ENCODE peak calls at places on chromosomes 16 and 17, in seven cellular contexts. H is A549, Q is HCT116, P is H1, E is K562, M is HepG2, F is GM12878. K is an unnamed sample.

GRCh38 chr17:82937411-82938371 is 97.9 kb upstream of the ZNF750 start:
- DNase-seq in H (no peak), Q (no peak), M (no peak), P (no peak), F (no peak), E (no peak), K (no peak)

GRCh38 chr16:80804061-80804450 is 342 bp downstream of the CDYL2 start:
- DNase-seq in M (peak; percentile 6), P (peak; percentile 65), E (peak; percentile 11), H (peak; percentile 32), Q (no peak), F (no peak), K (peak; percentile 46)

GRCh38 chr17:35088647-35088910 is 25.1 kb upstream of the RFFL start:
- DNase-seq in M (no peak), E (no peak), Q (peak; percentile 42), H (peak; percentile 64), F (no peak), P (peak; percentile 80), K (no peak)

GRCh38 chr17:68594552-68594951 is 6.6 kb downstream of the FAM20A start:
- DNase-seq in E (no peak), F (no peak), M (no peak), P (no peak), Q (no peak), H (no peak), K (no peak)

GRCh38 chr16:84830765-84831384 is 11.1 kb downstream of the CRISPLD2 start:
- DNase-seq in M (no peak), F (no peak), P (no peak), H (no peak), E (no peak), Q (no peak), K (no peak)

GRCh38 chr16:81029930-81030604 is 5.6 kb upstream of the ATMIN start:
- DNase-seq in M (no peak), H (no peak), F (no peak), Q (no peak), E (no peak), P (no peak), K (no peak)

GRCh38 chr16:80993293-80993691 is 13.4 kb downstream of the CMC2 start:
- DNase-seq in E (no peak), P (no peak), H (peak; percentile 70), Q (no peak), F (no peak), M (peak; percentile 87), K (peak; percentile 90)

GRCh38 chr17:40480501-40481003 is 20.9 kb downstream of the TNS4 start:
- DNase-seq in F (peak; percentile 8), H (peak; percentile 87), P (no peak), M (peak; percentile 68), E (no peak), Q (no peak), K (no peak)

GRCh38 chr17:77489898-77490265 is 349.1 kb downstream of the SEC14L1 start:
- DNase-seq in F (no peak), P (no peak), M (no peak), E (no peak), Q (no peak), H (no peak), K (no peak)

GRCh38 chr16:78244131-78244899 is 144.9 kb downstream of the WWOX start:
- DNase-seq in Q (no peak), P (no peak), M (no peak), F (no peak), H (no peak), E (no peak), K (no peak)

GRCh38 chr17:46003907-46004748 is 5.1 kb downstream of the STH start:
- DNase-seq in Q (no peak), H (no peak), M (peak; percentile 90), F (no peak), E (no peak), P (no peak), K (peak; percentile 5)

GRCh38 chr16:363110-364090 is 6.9 kb downstream of the MRPL28 start:
- DNase-seq in M (no peak), E (no peak), F (no peak), P (no peak), H (no peak), Q (no peak), K (no peak)

GRCh38 chr16:67155305-67156145 is 4.2 kb downstream of the TRADD start:
- DNase-seq in M (peak; percentile 57), Q (no peak), P (peak; percentile 91), F (no peak), E (peak; percentile 83), H (peak; percentile 72), K (peak; percentile 71)

GRCh38 chr17:64196626-64197025 is 66.4 kb downstream of the TEX2 start:
- DNase-seq in E (no peak), F (no peak), M (no peak), Q (no peak), P (no peak), H (no peak), K (peak; percentile 88)

GRCh38 chr17:74604200-74604599 is 12.1 kb upstream of the CD300LD start:
- DNase-seq in E (no peak), Q (no peak), F (no peak), P (no peak), M (no peak), H (no peak), K (no peak)

GRCh38 chr16:4505356-4506153 is 29.4 kb downstream of the HMOX2 start:
- DNase-seq in Q (no peak), M (no peak), F (peak; percentile 70), H (no peak), P (no peak), E (no peak), K (no peak)

GRCh38 chr17:20302191-20302917 is 165.0 kb downstream of the LGALS9B start:
- DNase-seq in F (no peak), P (no peak), Q (no peak), E (no peak), M (no peak), H (no peak), K (peak; percentile 4)

GRCh38 chr17:17628388-17629008 is 37.0 kb upstream of the PEMT start:
- DNase-seq in Q (no peak), E (no peak), H (no peak), P (no peak), M (no peak), F (peak; percentile 15), K (no peak)

DNA sequence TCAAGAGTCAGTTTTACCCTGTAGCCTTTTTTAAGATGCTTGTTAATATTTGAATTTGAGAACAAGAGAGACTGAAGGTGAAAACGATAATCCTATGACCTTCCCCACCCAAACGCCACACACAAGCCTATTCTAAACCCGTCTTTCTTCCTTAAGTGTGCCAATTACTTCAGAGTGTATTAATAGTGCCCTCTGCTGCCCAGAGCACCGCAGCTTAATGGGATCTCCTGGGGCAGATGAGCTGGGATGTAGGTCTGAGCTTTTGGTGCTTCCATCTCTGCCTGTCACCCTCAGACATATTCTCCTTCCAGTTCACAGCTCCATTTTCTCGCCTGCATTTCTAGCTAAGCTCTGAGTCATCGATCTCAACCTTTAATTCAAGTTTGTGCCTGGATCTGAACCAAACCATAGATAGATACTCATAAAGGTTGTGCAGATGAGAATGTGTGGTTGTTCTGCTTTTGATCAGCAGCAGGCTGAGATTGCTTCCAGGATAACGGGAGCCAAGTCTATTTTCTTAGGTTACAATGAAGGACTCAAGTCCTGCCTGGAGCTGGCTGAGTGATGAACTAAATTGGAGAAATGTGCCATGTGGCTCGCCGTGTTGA is 46.4 kb upstream of the CDH13 start:
- DNase-seq in E (no peak), H (peak; percentile 10), M (peak; percentile 16), P (no peak), F (no peak), Q (peak; percentile 4), K (no peak)
- TF ChIP-seq CEBPB in E (no peak), H (no peak), M (no peak), P (no peak), F (no peak), Q (no peak), K (no peak)

GRCh38 chr17:80125656-80126448 is 21.1 kb downstream of the EIF4A3 start:
- DNase-seq in E (no peak), M (no peak), P (no peak), Q (no peak), F (no peak), H (no peak), K (peak; percentile 72)

GRCh38 chr17:80124351-80124981 is 22.5 kb downstream of the EIF4A3 start:
- DNase-seq in E (no peak), Q (peak; percentile 29), M (peak; percentile 75), H (peak; percentile 53), F (no peak), P (peak; percentile 71), K (peak; percentile 64)

GRCh38 chr17:80122026-80122575 is 20.7 kb downstream of the GAA start:
- DNase-seq in Q (no peak), H (no peak), P (no peak), M (no peak), F (no peak), E (no peak), K (no peak)

GRCh38 chr17:80122926-80123505 is 21.6 kb downstream of the GAA start:
- DNase-seq in Q (no peak), F (no peak), H (no peak), M (no peak), E (no peak), P (no peak), K (no peak)

DNA sequence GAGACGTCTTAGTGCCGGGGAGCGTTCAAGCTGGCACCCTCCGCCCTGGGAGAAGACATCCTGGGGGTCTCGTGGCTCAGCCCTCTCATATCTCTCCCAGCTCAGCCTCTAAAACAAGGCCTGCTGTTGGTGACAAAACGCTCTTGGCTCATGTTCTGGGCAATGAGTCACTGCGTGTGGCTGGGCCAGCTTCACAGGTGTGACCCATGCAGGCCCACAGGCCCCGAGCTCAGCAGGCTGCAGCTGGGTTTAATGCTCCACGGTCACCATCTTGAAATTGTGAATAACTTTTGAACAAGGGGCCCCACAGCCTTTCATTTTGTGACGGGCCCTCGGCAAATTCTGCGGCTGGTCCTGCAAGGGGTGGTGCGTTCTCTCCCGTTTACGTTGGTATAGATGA is 22.4 kb downstream of the GAA start:
- DNase-seq in E (no peak), P (no peak), Q (no peak), H (no peak), F (no peak), M (no peak), K (peak; percentile 75)
- TF ChIP-seq CEBPB in E (no peak), P (no peak), Q (no peak), H (no peak), F (no peak), M (no peak), K (no peak)

GRCh38 chr17:37490638-37491614 is 1.2 kb downstream of the DUSP14 start:
- DNase-seq in E (peak; percentile 52), P (peak; percentile 54), Q (peak; percentile 66), F (no peak), M (peak; percentile 64), H (peak; percentile 82), K (peak; percentile 93)

GRCh38 chr17:37488009-37488604 is 1.6 kb upstream of the DUSP14 start:
- DNase-seq in P (no peak), Q (peak; percentile 65), M (peak; percentile 98), F (no peak), H (peak; percentile 98), E (peak; percentile 42), K (peak; percentile 99)

GRCh38 chr17:37488607-37489196 is 989 bp upstream of the DUSP14 start:
- DNase-seq in F (no peak), Q (peak; percentile 94), M (peak; percentile 52), H (peak; percentile 95), P (no peak), E (peak; percentile 43), K (peak; percentile 97)

GRCh38 chr17:37489197-37490001 is at the start of gene DUSP14:
- DNase-seq in Q (peak; percentile 57), E (peak; percentile 96), P (peak; percentile 84), M (peak; percentile 70), H (peak; percentile 83), F (no peak), K (peak; percentile 77)

GRCh38 chr17:37490022-37490587 is 414 bp downstream of the DUSP14 start:
- DNase-seq in H (peak; percentile 59), M (peak; percentile 52), F (no peak), P (peak; percentile 83), Q (no peak), E (no peak), K (peak; percentile 45)
- TF ChIP-seq CEBPB in H (no peak), M (no peak), F (no peak), P (no peak), Q (no peak), E (no peak), K (no peak)

GRCh38 chr17:47335101-47335936 is 11.6 kb downstream of the EFCAB13 start:
- DNase-seq in Q (no peak), H (no peak), E (no peak), F (no peak), M (no peak), P (no peak), K (no peak)
- TF ChIP-seq CEBPB in Q (no peak), H (no peak), E (no peak), F (no peak), M (no peak), P (no peak), K (no peak)